ENCODE peak calls at places on chromosomes 12 and 14, in four cellular contexts. O, P, I and U are unnamed samples.

GRCh38 chr14:73759183-73759713 is 45.1 kb upstream of the PNMA1 start:
- DNase-seq in I (peak), O (peak), P (peak), U (peak)

GRCh38 chr14:103198429-103199140 is 75.3 kb downstream of the TNFAIP2 start:
- DNase-seq in P (no peak), O (peak), I (peak), U (no peak)

GRCh38 chr14:101022916-101023435 is 119.5 kb upstream of the RTL1 start:
- DNase-seq in I (no peak), O (no peak), P (peak), U (no peak)

GRCh38 chr12:31773223-31773750 is 44.5 kb upstream of the AMN1 start:
- DNase-seq in I (peak), P (no peak), O (no peak), U (no peak)

GRCh38 chr12:14774944-14775651 is 28.2 kb downstream of the WBP11 start:
- DNase-seq in I (peak), O (peak), P (peak), U (peak)

GRCh38 chr14:89237923-89238529 is 179.0 kb downstream of the FOXN3 start:
- DNase-seq in P (no peak), O (no peak), I (peak), U (no peak)

GRCh38 chr12:3540387-3541320 is 49.7 kb downstream of the PRMT8 start:
- DNase-seq in P (no peak), I (no peak), O (no peak), U (no peak)

GRCh38 chr12:132142679-132143327 is 1.3 kb downstream of the DDX51 start:
- DNase-seq in I (no peak), O (no peak), P (no peak), U (no peak)

GRCh38 chr12:68319988-68320623 is 12.1 kb downstream of the MDM1 start:
- DNase-seq in O (peak), I (peak), P (no peak), U (no peak)

GRCh38 chr14:65850429-65851145 is 438.1 kb downstream of the FUT8 start:
- DNase-seq in O (no peak), I (no peak), P (peak), U (peak)

GRCh38 chr14:34053666-34054065 is 102.8 kb upstream of the EGLN3 start:
- DNase-seq in P (no peak), I (peak), O (peak), U (no peak)

GRCh38 chr14:22163051-22163450 is 426.0 kb downstream of the DAD1 start:
- DNase-seq in I (no peak), P (no peak), O (no peak), U (no peak)

GRCh38 chr14:104980601-104981531 is 2.7 kb upstream of the AHNAK2 start:
- DNase-seq in P (no peak), O (no peak), I (no peak), U (no peak)

GRCh38 chr12:47028186-47028585 is 51.2 kb upstream of the PCED1B start:
- DNase-seq in I (no peak), P (no peak), O (no peak), U (no peak)

GRCh38 chr12:20423557-20423956 is 55.2 kb downstream of the PDE3A start:
- DNase-seq in O (no peak), P (no peak), I (no peak), U (no peak)

GRCh38 chr14:50550294-50550693 is 9.7 kb upstream of the ATL1 start:
- DNase-seq in O (no peak), P (no peak), I (no peak), U (no peak)

GRCh38 chr12:130686511-130686981 is 29.6 kb downstream of the RIMBP2 start:
- DNase-seq in P (no peak), O (no peak), I (no peak), U (no peak)

GRCh38 chr12:115166698-115167315 is 482.8 kb upstream of the TBX3 start:
- DNase-seq in O (peak), I (peak), P (no peak), U (no peak)

GRCh38 chr12:7130791-7131501 is 775 bp downstream of the CLSTN3 start:
- DNase-seq in P (peak), O (peak), I (peak), U (peak)

GRCh38 chr14:56183631-56184157 is 65.5 kb downstream of the PELI2 start:
- DNase-seq in I (no peak), O (no peak), P (no peak), U (no peak)

GRCh38 chr14:91332448-91333059 is 85.1 kb downstream of the CCDC88C start:
- DNase-seq in O (no peak), I (no peak), P (no peak), U (no peak)